ENCODE peak calls at places on chromosomes 5 and 9, in nine cellular contexts. E, Q, B, J, N, X, D, G and U are unnamed samples.

GRCh38 chr9:129311638-129312037 is 133.6 kb upstream of the IER5L start:
- DNase-seq in E (peak; percentile 16), B (no peak), D (no peak), Q (no peak), X (no peak), J (no peak), N (no peak), G (peak; percentile 24), U (no peak)

GRCh38 chr5:15797116-15797515 is 297.1 kb downstream of the FBXL7 start:
- DNase-seq in D (no peak), N (no peak), Q (no peak), X (no peak), G (no peak), J (no peak), E (no peak), B (no peak), U (no peak)

GRCh38 chr9:33661186-33661585 is 134.2 kb upstream of the PRSS3 start:
- DNase-seq in J (no peak), B (no peak), D (no peak), E (no peak), X (no peak), N (peak; percentile 64), G (no peak), Q (no peak), U (no peak)

GRCh38 chr5:113546711-113547159 is 33.2 kb downstream of the YTHDC2 start:
- DNase-seq in N (peak; percentile 62), J (no peak), D (no peak), X (no peak), B (no peak), G (no peak), Q (no peak), E (no peak), U (no peak)

GRCh38 chr5:113147088-113147487 is 170.5 kb downstream of the DCP2 start:
- DNase-seq in B (no peak), E (no peak), J (no peak), N (peak; percentile 88), G (no peak), D (no peak), X (no peak), Q (no peak), U (no peak)

GRCh38 chr9:14692536-14692917 is 705 bp downstream of the ZDHHC21 start:
- DNase-seq in B (no peak), Q (no peak), X (peak; percentile 42), D (no peak), J (no peak), N (no peak), G (no peak), E (no peak), U (peak; percentile 7)

GRCh38 chr5:151123897-151124751 is 33.5 kb downstream of the ANXA6 start:
- DNase-seq in Q (peak; percentile 91), B (peak; percentile 49), J (peak; percentile 51), N (no peak), G (peak; percentile 65), E (peak; percentile 82), D (no peak), X (peak; percentile 49), U (no peak)

GRCh38 chr9:130137870-130138653 is 34.1 kb upstream of the NCS1 start:
- DNase-seq in B (peak; percentile 58), N (peak; percentile 70), J (no peak), X (peak; percentile 89), Q (no peak), D (no peak), G (no peak), E (peak; percentile 71), U (peak; percentile 85)

GRCh38 chr9:4086119-4087088 is 213.5 kb downstream of the GLIS3 start:
- DNase-seq in N (no peak), D (no peak), Q (no peak), G (no peak), X (no peak), B (peak; percentile 18), J (no peak), E (no peak), U (peak; percentile 92)

GRCh38 chr5:50965621-50966362 is 299.4 kb downstream of the PARP8 start:
- DNase-seq in N (no peak), X (no peak), E (no peak), B (no peak), J (no peak), G (no peak), Q (peak; percentile 60), D (no peak), U (no peak)

GRCh38 chr5:893137-893506 is 438 bp downstream of the TRIP13 start:
- DNase-seq in Q (no peak), N (no peak), D (no peak), G (no peak), J (no peak), E (no peak), X (peak; percentile 62), B (no peak), U (peak; percentile 23)

GRCh38 chr9:133605856-133606721 is 3.1 kb downstream of the FAM163B start:
- DNase-seq in Q (no peak), B (no peak), D (no peak), G (no peak), N (no peak), J (no peak), X (no peak), E (no peak), U (no peak)

GRCh38 chr9:134214395-134214765 is 50.0 kb upstream of the RNU6ATAC start:
- DNase-seq in D (no peak), X (no peak), N (no peak), J (no peak), E (no peak), Q (no peak), B (no peak), G (no peak), U (no peak)